ENCODE peak calls at places on chromosomes 2 and 18, in eight cellular contexts. One of them, this sample, is unnamed.

GRCh38 chr2:51795248-51795888 is 763.4 kb upstream of the NRXN1 start:
- DNase-seq in brain microvascular endothelial cell: no peak
- DNase-seq in PC-3: peak; percentile 34
- DNase-seq in IMR-90: no peak
- DNase-seq in left ventricle myocardium inferior: no peak
- DNase-seq in astrocyte of the spinal cord: no peak
- DNase-seq in ovary: no peak
- DNase-seq in mucosa of descending colon: peak; percentile 59
- DNase-seq in this sample: no peak

GRCh38 chr2:64931536-64932326 is 57.5 kb upstream of the SLC1A4 start:
- DNase-seq in mucosa of descending colon: no peak
- DNase-seq in IMR-90: no peak
- DNase-seq in ovary: no peak
- DNase-seq in left ventricle myocardium inferior: no peak
- DNase-seq in brain microvascular endothelial cell: no peak
- DNase-seq in PC-3: no peak
- DNase-seq in astrocyte of the spinal cord: no peak
- DNase-seq in this sample: no peak

GRCh38 chr2:232549655-232550350 is 554 bp downstream of the TIGD1 start:
- DNase-seq in PC-3: no peak
- DNase-seq in astrocyte of the spinal cord: no peak
- DNase-seq in brain microvascular endothelial cell: no peak
- DNase-seq in IMR-90: no peak
- DNase-seq in ovary: no peak
- DNase-seq in left ventricle myocardium inferior: no peak
- DNase-seq in mucosa of descending colon: no peak
- DNase-seq in this sample: no peak

GRCh38 chr2:11129598-11130449 is 25.4 kb upstream of the SLC66A3 start:
- DNase-seq in ovary: peak; percentile 83
- DNase-seq in astrocyte of the spinal cord: no peak
- DNase-seq in PC-3: peak; percentile 72
- DNase-seq in left ventricle myocardium inferior: peak; percentile 41
- DNase-seq in IMR-90: no peak
- DNase-seq in mucosa of descending colon: peak; percentile 86
- DNase-seq in brain microvascular endothelial cell: no peak
- DNase-seq in this sample: peak; percentile 59

GRCh38 chr2:177893880-177894279 is 178.7 kb downstream of the PDE11A start:
- DNase-seq in brain microvascular endothelial cell: no peak
- DNase-seq in left ventricle myocardium inferior: no peak
- DNase-seq in astrocyte of the spinal cord: no peak
- DNase-seq in mucosa of descending colon: no peak
- DNase-seq in PC-3: no peak
- DNase-seq in ovary: no peak
- DNase-seq in IMR-90: no peak
- DNase-seq in this sample: no peak

GRCh38 chr18:2036136-2036535 is 535.2 kb downstream of the METTL4 start:
- DNase-seq in brain microvascular endothelial cell: no peak
- DNase-seq in mucosa of descending colon: no peak
- DNase-seq in astrocyte of the spinal cord: peak; percentile 28
- DNase-seq in PC-3: peak; percentile 65
- DNase-seq in IMR-90: no peak
- DNase-seq in ovary: no peak
- DNase-seq in left ventricle myocardium inferior: no peak
- DNase-seq in this sample: no peak

GRCh38 chr2:227933891-227934290 is 62.5 kb downstream of the DAW1 start:
- DNase-seq in astrocyte of the spinal cord: no peak
- DNase-seq in ovary: no peak
- DNase-seq in brain microvascular endothelial cell: no peak
- DNase-seq in mucosa of descending colon: no peak
- DNase-seq in IMR-90: no peak
- DNase-seq in PC-3: no peak
- DNase-seq in left ventricle myocardium inferior: no peak
- DNase-seq in this sample: no peak

GRCh38 chr18:9779630-9780029 is 71.5 kb downstream of the RAB31 start:
- DNase-seq in mucosa of descending colon: peak; percentile 51
- DNase-seq in PC-3: peak; percentile 81
- DNase-seq in brain microvascular endothelial cell: no peak
- DNase-seq in ovary: no peak
- DNase-seq in IMR-90: no peak
- DNase-seq in left ventricle myocardium inferior: no peak
- DNase-seq in astrocyte of the spinal cord: no peak
- DNase-seq in this sample: no peak

GRCh38 chr2:241988146-241988545 is 118.6 kb downstream of the RTP5 start:
- DNase-seq in ovary: no peak
- DNase-seq in PC-3: no peak
- DNase-seq in brain microvascular endothelial cell: no peak
- DNase-seq in mucosa of descending colon: no peak
- DNase-seq in IMR-90: no peak
- DNase-seq in left ventricle myocardium inferior: no peak
- DNase-seq in astrocyte of the spinal cord: no peak
- DNase-seq in this sample: no peak

GRCh38 chr2:24635181-24635580 is 144.1 kb downstream of the NCOA1 start:
- DNase-seq in mucosa of descending colon: no peak
- DNase-seq in brain microvascular endothelial cell: no peak
- DNase-seq in astrocyte of the spinal cord: no peak
- DNase-seq in IMR-90: peak; percentile 31
- DNase-seq in ovary: no peak
- DNase-seq in PC-3: no peak
- DNase-seq in left ventricle myocardium inferior: no peak
- DNase-seq in this sample: no peak

GRCh38 chr2:150374562-150374961 is 112.9 kb downstream of the RND3 start:
- DNase-seq in astrocyte of the spinal cord: no peak
- DNase-seq in mucosa of descending colon: no peak
- DNase-seq in left ventricle myocardium inferior: no peak
- DNase-seq in brain microvascular endothelial cell: no peak
- DNase-seq in PC-3: no peak
- DNase-seq in ovary: no peak
- DNase-seq in IMR-90: no peak
- DNase-seq in this sample: no peak

GRCh38 chr2:226788064-226788463 is 11.6 kb downstream of the IRS1 start:
- DNase-seq in brain microvascular endothelial cell: no peak
- DNase-seq in left ventricle myocardium inferior: no peak
- DNase-seq in PC-3: no peak
- DNase-seq in ovary: no peak
- DNase-seq in astrocyte of the spinal cord: no peak
- DNase-seq in mucosa of descending colon: no peak
- DNase-seq in IMR-90: peak; percentile 39
- DNase-seq in this sample: no peak

GRCh38 chr18:48433541-48433940 is 24.4 kb upstream of the ZBTB7C start:
- DNase-seq in brain microvascular endothelial cell: no peak
- DNase-seq in PC-3: peak; percentile 23
- DNase-seq in IMR-90: no peak
- DNase-seq in ovary: no peak
- DNase-seq in left ventricle myocardium inferior: no peak
- DNase-seq in mucosa of descending colon: no peak
- DNase-seq in astrocyte of the spinal cord: no peak
- DNase-seq in this sample: no peak

GRCh38 chr2:136389809-136390208 is 271.9 kb upstream of the CXCR4 start:
- DNase-seq in astrocyte of the spinal cord: no peak
- DNase-seq in ovary: no peak
- DNase-seq in mucosa of descending colon: no peak
- DNase-seq in left ventricle myocardium inferior: no peak
- DNase-seq in PC-3: no peak
- DNase-seq in IMR-90: no peak
- DNase-seq in brain microvascular endothelial cell: no peak
- DNase-seq in this sample: no peak

GRCh38 chr2:236743623-236744280 is 174.1 kb downstream of the ACKR3 start:
- DNase-seq in PC-3: no peak
- DNase-seq in ovary: no peak
- DNase-seq in left ventricle myocardium inferior: no peak
- DNase-seq in mucosa of descending colon: no peak
- DNase-seq in IMR-90: peak; percentile 18
- DNase-seq in brain microvascular endothelial cell: peak; percentile 99
- DNase-seq in astrocyte of the spinal cord: peak; percentile 97
- DNase-seq in this sample: no peak

GRCh38 chr2:240949791-240950705 is 43.9 kb downstream of the CROCC2 start:
- DNase-seq in ovary: no peak
- DNase-seq in left ventricle myocardium inferior: peak; percentile 12
- DNase-seq in IMR-90: no peak
- DNase-seq in mucosa of descending colon: no peak
- DNase-seq in brain microvascular endothelial cell: no peak
- DNase-seq in astrocyte of the spinal cord: no peak
- DNase-seq in PC-3: no peak
- DNase-seq in this sample: no peak

GRCh38 chr2:68487773-68488355 is 20.5 kb downstream of the APLF start:
- DNase-seq in PC-3: peak; percentile 65
- DNase-seq in IMR-90: peak; percentile 53
- DNase-seq in left ventricle myocardium inferior: no peak
- DNase-seq in mucosa of descending colon: no peak
- DNase-seq in brain microvascular endothelial cell: no peak
- DNase-seq in ovary: no peak
- DNase-seq in astrocyte of the spinal cord: peak; percentile 43
- DNase-seq in this sample: no peak

GRCh38 chr2:88880441-88880953 is 189.0 kb downstream of the RPIA start:
- DNase-seq in mucosa of descending colon: peak; percentile 71
- DNase-seq in left ventricle myocardium inferior: no peak
- DNase-seq in brain microvascular endothelial cell: peak; percentile 47
- DNase-seq in ovary: no peak
- DNase-seq in astrocyte of the spinal cord: peak; percentile 47
- DNase-seq in IMR-90: peak; percentile 39
- DNase-seq in PC-3: peak; percentile 72
- DNase-seq in this sample: peak; percentile 16

GRCh38 chr2:235497096-235497495 is 3.3 kb downstream of the AGAP1 start:
- DNase-seq in PC-3: no peak
- DNase-seq in brain microvascular endothelial cell: no peak
- DNase-seq in astrocyte of the spinal cord: no peak
- DNase-seq in left ventricle myocardium inferior: no peak
- DNase-seq in IMR-90: no peak
- DNase-seq in ovary: no peak
- DNase-seq in mucosa of descending colon: no peak
- DNase-seq in this sample: no peak

GRCh38 chr2:235493775-235494715 is at the start of gene AGAP1:
- DNase-seq in IMR-90: peak; percentile 80
- DNase-seq in astrocyte of the spinal cord: peak; percentile 90
- DNase-seq in brain microvascular endothelial cell: peak; percentile 60
- DNase-seq in ovary: peak; percentile 94
- DNase-seq in left ventricle myocardium inferior: peak; percentile 91
- DNase-seq in PC-3: peak; percentile 90
- DNase-seq in mucosa of descending colon: peak; percentile 91
- DNase-seq in this sample: peak; percentile 87

GRCh38 chr2:235494716-235495372 is 1.0 kb downstream of the AGAP1 start:
- DNase-seq in left ventricle myocardium inferior: no peak
- DNase-seq in IMR-90: peak; percentile 48
- DNase-seq in PC-3: peak; percentile 31
- DNase-seq in ovary: peak; percentile 68
- DNase-seq in astrocyte of the spinal cord: peak; percentile 33
- DNase-seq in mucosa of descending colon: no peak
- DNase-seq in brain microvascular endothelial cell: peak; percentile 32
- DNase-seq in this sample: peak; percentile 31

GRCh38 chr2:235495373-235496238 is 1.8 kb downstream of the AGAP1 start:
- DNase-seq in left ventricle myocardium inferior: no peak
- DNase-seq in PC-3: peak; percentile 38
- DNase-seq in astrocyte of the spinal cord: no peak
- DNase-seq in IMR-90: no peak
- DNase-seq in mucosa of descending colon: no peak
- DNase-seq in ovary: no peak
- DNase-seq in brain microvascular endothelial cell: no peak
- DNase-seq in this sample: no peak

GRCh38 chr2:235496239-235496621 is 2.4 kb downstream of the AGAP1 start:
- DNase-seq in mucosa of descending colon: no peak
- DNase-seq in PC-3: peak; percentile 63
- DNase-seq in astrocyte of the spinal cord: no peak
- DNase-seq in IMR-90: peak; percentile 62
- DNase-seq in ovary: no peak
- DNase-seq in left ventricle myocardium inferior: no peak
- DNase-seq in brain microvascular endothelial cell: peak; percentile 11
- DNase-seq in this sample: no peak
- H3K4me3 ChIP-seq in mucosa of descending colon: no peak overlapping the region
- H3K4me3 ChIP-seq in PC-3: peak overlapping the region; percentile 81
- H3K4me3 ChIP-seq in astrocyte of the spinal cord: no peak overlapping the region
- H3K4me3 ChIP-seq in IMR-90: no peak overlapping the region
- H3K4me3 ChIP-seq in ovary: no peak overlapping the region
- H3K4me3 ChIP-seq in left ventricle myocardium inferior: peak overlapping the region; percentile 79
- H3K4me3 ChIP-seq in brain microvascular endothelial cell: no peak overlapping the region
- H3K4me3 ChIP-seq in this sample: no peak overlapping the region

GRCh38 chr2:15931950-15932349 is 8.4 kb upstream of the MYCN start:
- DNase-seq in left ventricle myocardium inferior: no peak
- DNase-seq in IMR-90: no peak
- DNase-seq in astrocyte of the spinal cord: no peak
- DNase-seq in ovary: no peak
- DNase-seq in PC-3: no peak
- DNase-seq in mucosa of descending colon: no peak
- DNase-seq in brain microvascular endothelial cell: no peak
- DNase-seq in this sample: no peak
- H3K4me3 ChIP-seq in left ventricle myocardium inferior: no peak overlapping the region
- H3K4me3 ChIP-seq in IMR-90: no peak overlapping the region
- H3K4me3 ChIP-seq in astrocyte of the spinal cord: no peak overlapping the region
- H3K4me3 ChIP-seq in ovary: no peak overlapping the region
- H3K4me3 ChIP-seq in PC-3: no peak overlapping the region
- H3K4me3 ChIP-seq in mucosa of descending colon: no peak overlapping the region
- H3K4me3 ChIP-seq in brain microvascular endothelial cell: no peak overlapping the region
- H3K4me3 ChIP-seq in this sample: no peak overlapping the region

GRCh38 chr2:121960251-121960650 is 204.8 kb downstream of the TSN start:
- DNase-seq in ovary: no peak
- DNase-seq in left ventricle myocardium inferior: no peak
- DNase-seq in IMR-90: no peak
- DNase-seq in astrocyte of the spinal cord: no peak
- DNase-seq in mucosa of descending colon: no peak
- DNase-seq in brain microvascular endothelial cell: no peak
- DNase-seq in PC-3: no peak
- DNase-seq in this sample: no peak

DNA sequence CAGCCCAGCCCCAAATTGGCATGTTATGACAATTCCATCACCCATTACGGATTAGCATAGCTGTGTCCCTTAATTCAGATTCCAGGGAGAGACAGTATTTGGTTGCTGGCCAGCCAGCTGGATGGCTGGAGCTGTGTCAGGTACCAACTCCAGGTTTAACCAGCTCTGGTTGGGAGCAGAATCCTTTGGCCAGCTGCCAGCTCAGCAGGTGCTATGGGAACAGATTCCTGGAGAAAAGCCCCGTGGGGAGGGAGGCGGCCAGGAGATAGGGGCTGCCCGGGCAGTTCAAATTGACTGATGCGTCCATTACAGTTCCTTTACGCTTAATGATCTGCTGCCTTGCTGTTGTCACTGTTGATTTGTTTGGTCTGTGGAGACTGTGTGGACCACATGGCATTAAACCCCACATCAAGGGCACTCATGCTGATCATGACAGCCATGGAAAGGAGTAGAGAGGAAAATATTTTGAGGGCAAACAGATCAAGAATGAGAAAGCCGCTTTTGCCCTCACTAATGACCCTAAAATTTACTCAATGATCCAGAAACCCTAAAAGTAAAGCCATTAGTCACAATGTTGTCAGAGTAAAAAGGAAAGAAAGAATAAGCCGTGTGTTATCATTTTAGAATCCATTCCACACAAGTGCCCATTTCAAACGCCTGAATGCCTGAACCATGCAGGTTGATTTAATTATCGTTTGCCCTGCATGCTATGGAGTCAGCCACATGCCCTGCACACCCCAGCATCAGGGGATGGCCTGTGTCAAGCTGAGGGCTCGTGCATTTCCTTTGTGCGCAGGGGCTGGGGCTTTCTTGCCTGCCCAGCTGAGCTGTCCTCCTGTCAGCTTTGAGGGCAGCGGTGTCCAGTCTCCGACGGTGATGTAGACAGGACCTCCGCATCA is 200.1 kb downstream of the TSN start:
- DNase-seq in brain microvascular endothelial cell: no peak
- DNase-seq in astrocyte of the spinal cord: no peak
- DNase-seq in PC-3: no peak
- DNase-seq in IMR-90: no peak
- DNase-seq in ovary: no peak
- DNase-seq in mucosa of descending colon: no peak
- DNase-seq in left ventricle myocardium inferior: no peak
- DNase-seq in this sample: no peak
- H3K4me3 ChIP-seq in brain microvascular endothelial cell: no peak overlapping the region
- H3K4me3 ChIP-seq in astrocyte of the spinal cord: no peak overlapping the region
- H3K4me3 ChIP-seq in PC-3: no peak overlapping the region
- H3K4me3 ChIP-seq in IMR-90: no peak overlapping the region
- H3K4me3 ChIP-seq in ovary: no peak overlapping the region
- H3K4me3 ChIP-seq in mucosa of descending colon: no peak overlapping the region
- H3K4me3 ChIP-seq in left ventricle myocardium inferior: no peak overlapping the region
- H3K4me3 ChIP-seq in this sample: no peak overlapping the region

GRCh38 chr2:179049546-179050311 is at the start of gene CCDC141:
- DNase-seq in brain microvascular endothelial cell: peak; percentile 7
- DNase-seq in IMR-90: no peak
- DNase-seq in left ventricle myocardium inferior: no peak
- DNase-seq in astrocyte of the spinal cord: no peak
- DNase-seq in PC-3: no peak
- DNase-seq in ovary: no peak
- DNase-seq in mucosa of descending colon: peak; percentile 13
- DNase-seq in this sample: no peak
- H3K4me3 ChIP-seq in brain microvascular endothelial cell: no peak within 1 kb of the TSS
- H3K4me3 ChIP-seq in IMR-90: no peak within 1 kb of the TSS
- H3K4me3 ChIP-seq in left ventricle myocardium inferior: peak within 1 kb of the TSS; percentile 68
- H3K4me3 ChIP-seq in astrocyte of the spinal cord: no peak within 1 kb of the TSS
- H3K4me3 ChIP-seq in PC-3: no peak within 1 kb of the TSS
- H3K4me3 ChIP-seq in ovary: no peak within 1 kb of the TSS
- H3K4me3 ChIP-seq in mucosa of descending colon: no peak within 1 kb of the TSS
- H3K4me3 ChIP-seq in this sample: no peak within 1 kb of the TSS